ENCODE peak calls at places on chromosomes 16 and 17, in four cellular contexts. One of them, this sample, is unnamed.

GRCh38 chr17:63140255-63140654 is 174.2 kb downstream of the TANC2 start:
- DNase-seq in activated CD4-positive, alpha-beta T cell treated with anti-CD3 and anti-CD28 coated beads, Interleukin-2, amount 10 ng/mL, durations not matched to agents 7 days and 5 days: no peak
- DNase-seq in hepatocyte: no peak
- DNase-seq in SIG-M5: peak
- DNase-seq in this sample: peak

GRCh38 chr17:38746004-38746892 is 1.9 kb downstream of the PCGF2 start:
- DNase-seq in activated CD4-positive, alpha-beta T cell treated with anti-CD3 and anti-CD28 coated beads, Interleukin-2, amount 10 ng/mL, durations not matched to agents 7 days and 5 days: no peak
- DNase-seq in hepatocyte: peak
- DNase-seq in SIG-M5: no peak
- DNase-seq in this sample: no peak

GRCh38 chr16:84143784-84144199 is 1.2 kb downstream of the HSDL1 start:
- DNase-seq in activated CD4-positive, alpha-beta T cell treated with anti-CD3 and anti-CD28 coated beads, Interleukin-2, amount 10 ng/mL, durations not matched to agents 7 days and 5 days: no peak
- DNase-seq in hepatocyte: peak
- DNase-seq in SIG-M5: no peak
- DNase-seq in this sample: no peak

GRCh38 chr17:2695961-2696760 is 15.4 kb downstream of the CLUH start:
- DNase-seq in activated CD4-positive, alpha-beta T cell treated with anti-CD3 and anti-CD28 coated beads, Interleukin-2, amount 10 ng/mL, durations not matched to agents 7 days and 5 days: peak
- DNase-seq in hepatocyte: no peak
- DNase-seq in SIG-M5: no peak
- DNase-seq in this sample: no peak

GRCh38 chr16:53007095-53007494 is 45.6 kb downstream of the CHD9NB start:
- DNase-seq in activated CD4-positive, alpha-beta T cell treated with anti-CD3 and anti-CD28 coated beads, Interleukin-2, amount 10 ng/mL, durations not matched to agents 7 days and 5 days: no peak
- DNase-seq in hepatocyte: no peak
- DNase-seq in SIG-M5: no peak
- DNase-seq in this sample: no peak

GRCh38 chr16:18802755-18803218 is 1.4 kb upstream of the ARL6IP1 start:
- DNase-seq in activated CD4-positive, alpha-beta T cell treated with anti-CD3 and anti-CD28 coated beads, Interleukin-2, amount 10 ng/mL, durations not matched to agents 7 days and 5 days: no peak
- DNase-seq in hepatocyte: no peak
- DNase-seq in SIG-M5: no peak
- DNase-seq in this sample: no peak

GRCh38 chr17:40648326-40648968 is 829 bp upstream of the SMARCE1 start:
- DNase-seq in activated CD4-positive, alpha-beta T cell treated with anti-CD3 and anti-CD28 coated beads, Interleukin-2, amount 10 ng/mL, durations not matched to agents 7 days and 5 days: no peak
- DNase-seq in hepatocyte: peak
- DNase-seq in SIG-M5: no peak
- DNase-seq in this sample: peak

GRCh38 chr16:74650966-74651567 is 15.6 kb downstream of the RFWD3 start:
- DNase-seq in activated CD4-positive, alpha-beta T cell treated with anti-CD3 and anti-CD28 coated beads, Interleukin-2, amount 10 ng/mL, durations not matched to agents 7 days and 5 days: peak
- DNase-seq in hepatocyte: peak
- DNase-seq in SIG-M5: no peak
- DNase-seq in this sample: no peak

GRCh38 chr16:49335828-49336227 is 37.8 kb upstream of the C16orf78 start:
- DNase-seq in activated CD4-positive, alpha-beta T cell treated with anti-CD3 and anti-CD28 coated beads, Interleukin-2, amount 10 ng/mL, durations not matched to agents 7 days and 5 days: no peak
- DNase-seq in hepatocyte: no peak
- DNase-seq in SIG-M5: no peak
- DNase-seq in this sample: no peak

GRCh38 chr17:55284001-55284884 is 19.5 kb downstream of the HLF start:
- DNase-seq in activated CD4-positive, alpha-beta T cell treated with anti-CD3 and anti-CD28 coated beads, Interleukin-2, amount 10 ng/mL, durations not matched to agents 7 days and 5 days: no peak
- DNase-seq in hepatocyte: no peak
- DNase-seq in SIG-M5: no peak
- DNase-seq in this sample: no peak

GRCh38 chr17:29555840-29556239 is 11.0 kb downstream of the ABHD15 start:
- DNase-seq in activated CD4-positive, alpha-beta T cell treated with anti-CD3 and anti-CD28 coated beads, Interleukin-2, amount 10 ng/mL, durations not matched to agents 7 days and 5 days: no peak
- DNase-seq in hepatocyte: peak
- DNase-seq in SIG-M5: no peak
- DNase-seq in this sample: no peak

GRCh38 chr16:55466209-55466608 is 12.8 kb upstream of the MMP2 start:
- DNase-seq in activated CD4-positive, alpha-beta T cell treated with anti-CD3 and anti-CD28 coated beads, Interleukin-2, amount 10 ng/mL, durations not matched to agents 7 days and 5 days: no peak
- DNase-seq in hepatocyte: no peak
- DNase-seq in SIG-M5: no peak
- DNase-seq in this sample: no peak